ENCODE peak calls at places on chromosome 4, in nine cellular contexts. One of them, this sample, is unnamed.

GRCh38 chr4:123398151-123398802 is 1.7 kb downstream of the SPRY1 start:
- DNase-seq in CD8-positive, alpha-beta memory T cell: peak
- DNase-seq in Panc1: no peak
- DNase-seq in CD8-positive, alpha-beta T cell: peak
- DNase-seq in kidney: peak
- DNase-seq in upper lobe of right lung: peak
- DNase-seq in neural progenitor cell: peak
- DNase-seq in lower leg skin: peak
- DNase-seq in tibial nerve: peak
- DNase-seq in this sample: peak

GRCh38 chr4:140149851-140150635 is 3.9 kb downstream of the MAML3 start:
- DNase-seq in CD8-positive, alpha-beta memory T cell: peak
- DNase-seq in Panc1: no peak
- DNase-seq in CD8-positive, alpha-beta T cell: peak
- DNase-seq in kidney: peak
- DNase-seq in upper lobe of right lung: peak
- DNase-seq in neural progenitor cell: peak
- DNase-seq in lower leg skin: peak
- DNase-seq in tibial nerve: peak
- DNase-seq in this sample: peak

GRCh38 chr4:28966982-28967381 is 1753.2 kb upstream of the PCDH7 start:
- DNase-seq in CD8-positive, alpha-beta memory T cell: no peak
- DNase-seq in Panc1: peak
- DNase-seq in CD8-positive, alpha-beta T cell: no peak
- DNase-seq in kidney: no peak
- DNase-seq in upper lobe of right lung: no peak
- DNase-seq in neural progenitor cell: no peak
- DNase-seq in lower leg skin: no peak
- DNase-seq in tibial nerve: no peak
- DNase-seq in this sample: no peak

GRCh38 chr4:108303488-108304177 is 134.9 kb upstream of the LEF1 start:
- DNase-seq in CD8-positive, alpha-beta memory T cell: no peak
- DNase-seq in Panc1: no peak
- DNase-seq in CD8-positive, alpha-beta T cell: no peak
- DNase-seq in kidney: no peak
- DNase-seq in upper lobe of right lung: no peak
- DNase-seq in neural progenitor cell: no peak
- DNase-seq in lower leg skin: no peak
- DNase-seq in tibial nerve: no peak
- DNase-seq in this sample: no peak

GRCh38 chr4:188113156-188113555 is 3.8 kb upstream of the TRIML2 start:
- DNase-seq in CD8-positive, alpha-beta memory T cell: no peak
- DNase-seq in Panc1: no peak
- DNase-seq in CD8-positive, alpha-beta T cell: no peak
- DNase-seq in kidney: no peak
- DNase-seq in upper lobe of right lung: no peak
- DNase-seq in neural progenitor cell: no peak
- DNase-seq in lower leg skin: no peak
- DNase-seq in tibial nerve: no peak
- DNase-seq in this sample: no peak

GRCh38 chr4:121370729-121371325 is 10.0 kb downstream of the QRFPR start:
- DNase-seq in CD8-positive, alpha-beta memory T cell: no peak
- DNase-seq in Panc1: peak
- DNase-seq in CD8-positive, alpha-beta T cell: no peak
- DNase-seq in kidney: no peak
- DNase-seq in upper lobe of right lung: no peak
- DNase-seq in neural progenitor cell: peak
- DNase-seq in lower leg skin: no peak
- DNase-seq in tibial nerve: peak
- DNase-seq in this sample: peak

GRCh38 chr4:159003420-159004253 is 99.2 kb upstream of the RAPGEF2 start:
- DNase-seq in CD8-positive, alpha-beta memory T cell: no peak
- DNase-seq in Panc1: no peak
- DNase-seq in CD8-positive, alpha-beta T cell: no peak
- DNase-seq in kidney: no peak
- DNase-seq in upper lobe of right lung: no peak
- DNase-seq in neural progenitor cell: no peak
- DNase-seq in lower leg skin: no peak
- DNase-seq in tibial nerve: no peak
- DNase-seq in this sample: no peak

GRCh38 chr4:158530391-158530790 is 8.7 kb downstream of the RXFP1 start:
- DNase-seq in CD8-positive, alpha-beta memory T cell: no peak
- DNase-seq in Panc1: no peak
- DNase-seq in CD8-positive, alpha-beta T cell: no peak
- DNase-seq in kidney: no peak
- DNase-seq in upper lobe of right lung: no peak
- DNase-seq in neural progenitor cell: no peak
- DNase-seq in lower leg skin: no peak
- DNase-seq in tibial nerve: no peak
- DNase-seq in this sample: no peak

GRCh38 chr4:185738851-185739250 is 73.1 kb downstream of the SORBS2 start:
- DNase-seq in CD8-positive, alpha-beta memory T cell: no peak
- DNase-seq in Panc1: no peak
- DNase-seq in CD8-positive, alpha-beta T cell: no peak
- DNase-seq in kidney: no peak
- DNase-seq in upper lobe of right lung: no peak
- DNase-seq in neural progenitor cell: no peak
- DNase-seq in lower leg skin: no peak
- DNase-seq in tibial nerve: no peak
- DNase-seq in this sample: no peak

GRCh38 chr4:87410157-87410556 is 12.2 kb upstream of the NUDT9 start:
- DNase-seq in CD8-positive, alpha-beta memory T cell: no peak
- DNase-seq in Panc1: no peak
- DNase-seq in CD8-positive, alpha-beta T cell: no peak
- DNase-seq in kidney: no peak
- DNase-seq in upper lobe of right lung: no peak
- DNase-seq in neural progenitor cell: no peak
- DNase-seq in lower leg skin: no peak
- DNase-seq in tibial nerve: no peak
- DNase-seq in this sample: no peak

GRCh38 chr4:7675612-7676320 is 241.0 kb upstream of the PSAPL1 start:
- DNase-seq in CD8-positive, alpha-beta memory T cell: peak
- DNase-seq in Panc1: no peak
- DNase-seq in CD8-positive, alpha-beta T cell: no peak
- DNase-seq in kidney: no peak
- DNase-seq in upper lobe of right lung: no peak
- DNase-seq in neural progenitor cell: no peak
- DNase-seq in lower leg skin: no peak
- DNase-seq in tibial nerve: no peak
- DNase-seq in this sample: no peak

GRCh38 chr4:115154826-115155225 is 41.4 kb upstream of the NDST4 start:
- DNase-seq in CD8-positive, alpha-beta memory T cell: no peak
- DNase-seq in Panc1: no peak
- DNase-seq in CD8-positive, alpha-beta T cell: no peak
- DNase-seq in kidney: no peak
- DNase-seq in upper lobe of right lung: no peak
- DNase-seq in neural progenitor cell: peak
- DNase-seq in lower leg skin: no peak
- DNase-seq in tibial nerve: no peak
- DNase-seq in this sample: no peak

GRCh38 chr4:138859249-138859648 is 156.3 kb upstream of the NOCT start:
- DNase-seq in CD8-positive, alpha-beta memory T cell: no peak
- DNase-seq in Panc1: no peak
- DNase-seq in CD8-positive, alpha-beta T cell: no peak
- DNase-seq in kidney: no peak
- DNase-seq in upper lobe of right lung: no peak
- DNase-seq in neural progenitor cell: no peak
- DNase-seq in lower leg skin: no peak
- DNase-seq in tibial nerve: no peak
- DNase-seq in this sample: no peak

GRCh38 chr4:3852309-3852708 is 86.1 kb downstream of the ADRA2C start:
- DNase-seq in CD8-positive, alpha-beta memory T cell: no peak
- DNase-seq in Panc1: no peak
- DNase-seq in CD8-positive, alpha-beta T cell: no peak
- DNase-seq in kidney: no peak
- DNase-seq in upper lobe of right lung: no peak
- DNase-seq in neural progenitor cell: no peak
- DNase-seq in lower leg skin: no peak
- DNase-seq in tibial nerve: no peak
- DNase-seq in this sample: no peak

GRCh38 chr4:15043226-15043625 is 40.9 kb downstream of the CPEB2 start:
- DNase-seq in CD8-positive, alpha-beta memory T cell: no peak
- DNase-seq in Panc1: no peak
- DNase-seq in CD8-positive, alpha-beta T cell: no peak
- DNase-seq in kidney: no peak
- DNase-seq in upper lobe of right lung: no peak
- DNase-seq in neural progenitor cell: peak
- DNase-seq in lower leg skin: no peak
- DNase-seq in tibial nerve: no peak
- DNase-seq in this sample: no peak

GRCh38 chr4:146398896-146399443 is 122.8 kb downstream of the SLC10A7 start:
- DNase-seq in CD8-positive, alpha-beta memory T cell: no peak
- DNase-seq in Panc1: no peak
- DNase-seq in CD8-positive, alpha-beta T cell: no peak
- DNase-seq in kidney: no peak
- DNase-seq in upper lobe of right lung: no peak
- DNase-seq in neural progenitor cell: peak
- DNase-seq in lower leg skin: no peak
- DNase-seq in tibial nerve: no peak
- DNase-seq in this sample: no peak

GRCh38 chr4:122712782-122713181 is 19.7 kb upstream of the BBS12 start:
- DNase-seq in CD8-positive, alpha-beta memory T cell: no peak
- DNase-seq in Panc1: no peak
- DNase-seq in CD8-positive, alpha-beta T cell: no peak
- DNase-seq in kidney: no peak
- DNase-seq in upper lobe of right lung: no peak
- DNase-seq in neural progenitor cell: no peak
- DNase-seq in lower leg skin: no peak
- DNase-seq in tibial nerve: no peak
- DNase-seq in this sample: no peak

DNA sequence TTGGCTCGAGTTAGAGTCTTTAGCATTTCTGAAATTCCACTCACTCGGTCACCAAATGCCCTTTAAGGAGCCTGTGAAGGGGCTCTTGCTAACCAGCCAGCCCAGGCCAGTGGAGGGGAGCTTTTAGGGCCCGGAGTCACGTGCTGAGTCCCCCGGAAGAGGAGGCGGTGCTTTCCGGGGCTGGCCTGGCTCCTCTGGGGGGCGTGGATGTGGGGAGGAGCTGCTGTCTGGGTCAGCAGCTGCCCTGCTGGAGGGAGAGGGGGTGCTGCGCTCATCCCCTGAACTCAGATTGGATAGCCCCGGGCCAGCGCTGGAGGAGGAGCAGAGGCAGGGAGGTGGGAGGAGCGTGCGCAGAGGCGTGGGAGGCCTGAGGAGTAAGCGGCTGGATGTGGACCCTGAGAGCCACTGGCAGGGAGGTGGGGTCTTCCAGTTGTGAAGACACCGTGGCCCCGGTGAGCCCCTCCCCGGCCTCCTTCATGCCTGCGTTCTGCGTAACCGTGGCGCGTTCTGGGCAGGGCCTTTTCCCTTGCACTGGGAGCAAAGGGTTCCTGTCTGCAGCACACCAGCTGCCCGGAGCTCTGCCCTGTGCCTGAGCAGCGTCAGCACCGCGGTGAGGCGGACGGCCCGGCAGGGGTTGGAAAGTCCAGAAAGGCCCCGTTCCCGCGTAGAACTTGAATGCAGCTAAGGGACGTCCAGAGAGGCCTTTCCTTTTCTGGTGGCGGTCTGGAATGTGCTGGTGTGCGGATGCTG is 19.7 kb downstream of the MAEA start:
- DNase-seq in CD8-positive, alpha-beta memory T cell: peak
- DNase-seq in Panc1: no peak
- DNase-seq in CD8-positive, alpha-beta T cell: peak
- DNase-seq in kidney: peak
- DNase-seq in upper lobe of right lung: peak
- DNase-seq in neural progenitor cell: peak
- DNase-seq in lower leg skin: peak
- DNase-seq in tibial nerve: peak
- DNase-seq in this sample: peak
- H3K4me3 ChIP-seq in CD8-positive, alpha-beta memory T cell: peak
- H3K4me3 ChIP-seq in Panc1: peak
- H3K4me3 ChIP-seq in CD8-positive, alpha-beta T cell: peak
- H3K4me3 ChIP-seq in kidney: peak
- H3K4me3 ChIP-seq in upper lobe of right lung: peak
- H3K4me3 ChIP-seq in neural progenitor cell: peak
- H3K4me3 ChIP-seq in lower leg skin: no peak
- H3K4me3 ChIP-seq in tibial nerve: peak
- H3K4me3 ChIP-seq in this sample: peak

DNA sequence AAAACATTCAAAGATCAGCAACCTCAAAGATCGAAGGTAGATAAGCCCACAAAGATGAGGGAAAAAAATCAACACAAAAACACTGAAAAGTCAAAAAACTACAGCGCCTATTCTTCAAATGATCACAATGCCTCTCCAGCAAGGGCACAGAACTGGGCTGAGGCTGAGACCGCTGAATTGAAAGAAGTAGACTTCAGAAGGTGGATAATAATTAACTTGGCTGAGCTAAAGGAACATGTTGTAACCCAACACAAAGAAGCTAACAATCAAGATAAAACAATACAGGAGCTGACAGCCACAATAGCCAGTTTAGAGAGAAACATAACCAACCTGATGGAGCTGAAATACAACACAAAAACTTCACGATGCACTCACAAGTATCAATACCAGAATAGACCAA is 231.1 kb downstream of the STPG2 start:
- DNase-seq in CD8-positive, alpha-beta memory T cell: no peak
- DNase-seq in Panc1: no peak
- DNase-seq in CD8-positive, alpha-beta T cell: no peak
- DNase-seq in kidney: no peak
- DNase-seq in upper lobe of right lung: no peak
- DNase-seq in neural progenitor cell: no peak
- DNase-seq in lower leg skin: no peak
- DNase-seq in tibial nerve: no peak
- DNase-seq in this sample: no peak
- H3K4me3 ChIP-seq in CD8-positive, alpha-beta memory T cell: no peak
- H3K4me3 ChIP-seq in Panc1: no peak
- H3K4me3 ChIP-seq in CD8-positive, alpha-beta T cell: no peak
- H3K4me3 ChIP-seq in kidney: no peak
- H3K4me3 ChIP-seq in upper lobe of right lung: no peak
- H3K4me3 ChIP-seq in neural progenitor cell: no peak
- H3K4me3 ChIP-seq in lower leg skin: no peak
- H3K4me3 ChIP-seq in tibial nerve: no peak
- H3K4me3 ChIP-seq in this sample: no peak

GRCh38 chr4:40195182-40196177 is 1.4 kb upstream of the RHOH start:
- DNase-seq in CD8-positive, alpha-beta memory T cell: no peak
- DNase-seq in Panc1: no peak
- DNase-seq in CD8-positive, alpha-beta T cell: no peak
- DNase-seq in kidney: no peak
- DNase-seq in upper lobe of right lung: no peak
- DNase-seq in neural progenitor cell: no peak
- DNase-seq in lower leg skin: no peak
- DNase-seq in tibial nerve: no peak
- DNase-seq in this sample: no peak
- H3K4me3 ChIP-seq in CD8-positive, alpha-beta memory T cell: peak
- H3K4me3 ChIP-seq in Panc1: no peak
- H3K4me3 ChIP-seq in CD8-positive, alpha-beta T cell: peak
- H3K4me3 ChIP-seq in kidney: no peak
- H3K4me3 ChIP-seq in upper lobe of right lung: no peak
- H3K4me3 ChIP-seq in neural progenitor cell: no peak
- H3K4me3 ChIP-seq in lower leg skin: no peak
- H3K4me3 ChIP-seq in tibial nerve: no peak
- H3K4me3 ChIP-seq in this sample: no peak

DNA sequence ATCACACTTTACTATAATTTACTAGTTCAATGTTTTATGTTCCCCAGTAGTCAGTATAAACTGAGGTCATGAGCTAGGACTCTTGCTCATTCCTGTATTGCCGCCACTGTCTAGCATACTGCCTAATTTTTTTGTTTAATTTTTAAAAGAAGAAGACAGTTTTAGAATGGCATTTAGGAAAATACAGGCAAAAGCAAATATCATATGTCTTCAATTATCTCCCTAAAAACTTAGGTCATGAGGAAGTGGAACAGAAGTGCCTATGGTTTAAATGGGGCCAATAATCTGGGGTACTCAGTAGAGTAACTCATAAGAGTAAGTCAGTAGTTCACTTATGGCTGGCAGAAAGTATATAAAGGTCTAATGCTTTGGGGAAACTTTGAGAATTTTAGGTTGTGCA is 390.3 kb downstream of the PDGFC start:
- DNase-seq in CD8-positive, alpha-beta memory T cell: no peak
- DNase-seq in Panc1: no peak
- DNase-seq in CD8-positive, alpha-beta T cell: no peak
- DNase-seq in kidney: no peak
- DNase-seq in upper lobe of right lung: no peak
- DNase-seq in neural progenitor cell: no peak
- DNase-seq in lower leg skin: no peak
- DNase-seq in tibial nerve: no peak
- DNase-seq in this sample: no peak
- H3K4me3 ChIP-seq in CD8-positive, alpha-beta memory T cell: no peak
- H3K4me3 ChIP-seq in Panc1: no peak
- H3K4me3 ChIP-seq in CD8-positive, alpha-beta T cell: no peak
- H3K4me3 ChIP-seq in kidney: peak
- H3K4me3 ChIP-seq in upper lobe of right lung: peak
- H3K4me3 ChIP-seq in neural progenitor cell: no peak
- H3K4me3 ChIP-seq in lower leg skin: no peak
- H3K4me3 ChIP-seq in tibial nerve: no peak
- H3K4me3 ChIP-seq in this sample: no peak

This sample was measured in uterus.